ENCODE peak calls at places on chromosomes 1 and 21, in four cellular contexts. M is H1, D is HepG2, O is K562. W is an unnamed sample.

GRCh38 chr21:35020902-35021301 is 28.2 kb downstream of the RUNX1 start:
- DNase-seq in D (no peak), M (no peak), O (no peak), W (no peak)

GRCh38 chr1:26387447-26387846 is 14.9 kb upstream of the ZNF683 start:
- DNase-seq in D (peak), O (peak), M (no peak), W (no peak)

GRCh38 chr1:43847882-43848281 is 85.7 kb upstream of the ARTN start:
- DNase-seq in M (no peak), D (no peak), O (no peak), W (no peak)

GRCh38 chr1:97123717-97124446 is 402.3 kb downstream of the PTBP2 start:
- DNase-seq in O (no peak), D (no peak), M (no peak), W (no peak)

GRCh38 chr1:247373721-247374141 is 42.1 kb upstream of the ZNF496 start:
- DNase-seq in D (peak), O (peak), M (peak), W (no peak)

GRCh38 chr1:10962483-10962882 is 50.0 kb upstream of the TARDBP start:
- DNase-seq in D (no peak), O (no peak), M (no peak), W (no peak)

GRCh38 chr1:229148041-229148671 is 122.8 kb upstream of the RAB4A start:
- DNase-seq in D (peak), O (peak), M (no peak), W (no peak)

GRCh38 chr1:33228935-33229487 is 27.3 kb upstream of the ZNF362 start:
- DNase-seq in O (no peak), D (no peak), M (no peak), W (no peak)

GRCh38 chr1:178168535-178168934 is 74.6 kb downstream of the RASAL2 start:
- DNase-seq in D (no peak), M (no peak), O (no peak), W (no peak)

GRCh38 chr21:39029086-39029772 is 154.0 kb downstream of the PSMG1 start:
- DNase-seq in O (no peak), D (no peak), M (no peak), W (no peak)

GRCh38 chr1:17562375-17562774 is 22.9 kb downstream of the ARHGEF10L start:
- DNase-seq in O (no peak), M (no peak), D (no peak), W (no peak)

GRCh38 chr1:170309389-170310013 is 163.7 kb downstream of the NTMT2 start:
- DNase-seq in O (no peak), D (no peak), M (no peak), W (no peak)

GRCh38 chr1:172241540-172241939 is 178.9 kb upstream of the C1orf105 start:
- DNase-seq in M (no peak), O (no peak), D (no peak), W (no peak)

GRCh38 chr1:201506092-201506491 is 831 bp downstream of the CSRP1 start:
- DNase-seq in O (no peak), D (no peak), M (no peak), W (no peak)

GRCh38 chr1:6783956-6784559 is 1.2 kb upstream of the CAMTA1 start:
- DNase-seq in D (no peak), O (no peak), M (no peak), W (no peak)

GRCh38 chr1:6785318-6785712 is at the start of gene CAMTA1:
- DNase-seq in D (no peak), O (no peak), M (peak), W (no peak)

GRCh38 chr1:6784560-6785317 is 515 bp upstream of the CAMTA1 start:
- DNase-seq in O (peak), M (peak), D (peak), W (peak)

GRCh38 chr1:6783221-6783620 is 2.0 kb upstream of the CAMTA1 start:
- DNase-seq in M (no peak), O (no peak), D (no peak), W (no peak)

GRCh38 chr1:6785721-6786505 is 659 bp downstream of the CAMTA1 start:
- DNase-seq in D (no peak), M (peak), O (peak), W (peak)
- TF ChIP-seq RNF2 in D (no peak), M (no peak), O (no peak), W (no peak)

DNA sequence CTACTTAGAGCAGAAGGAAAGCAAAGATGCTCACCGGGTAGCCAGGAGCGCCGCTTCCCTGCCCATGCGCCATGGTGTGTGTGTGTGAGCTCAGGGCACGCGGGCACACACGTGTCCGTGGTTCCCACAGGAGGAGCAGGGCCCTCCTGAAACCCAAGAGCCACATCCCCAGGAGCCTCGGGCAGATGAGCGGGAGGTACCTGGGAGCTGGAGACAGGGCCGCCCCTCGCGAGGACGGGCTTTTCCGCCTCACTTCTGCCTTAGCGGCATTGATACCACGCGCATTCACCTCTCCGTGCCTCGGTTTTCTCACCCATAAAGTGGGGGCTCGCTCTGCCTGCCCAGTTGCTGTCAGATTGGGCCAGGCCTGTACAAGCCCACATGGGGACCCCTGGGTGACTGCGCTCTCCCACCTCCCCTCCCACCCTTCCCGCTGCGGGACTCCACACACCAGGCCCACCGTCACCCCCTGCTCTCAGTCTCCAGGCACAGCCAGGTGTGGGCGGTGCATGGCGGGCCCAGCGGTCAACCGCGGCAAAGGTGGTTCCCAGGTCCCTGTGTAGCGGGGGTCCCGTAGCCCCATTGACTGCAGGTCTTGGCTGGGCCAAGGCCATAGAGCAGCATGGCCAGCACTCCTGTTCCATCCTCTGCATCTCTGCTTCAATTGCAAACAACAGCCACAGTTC is 66.3 kb downstream of the SIK1 start:
- DNase-seq in D (no peak), M (no peak), O (no peak), W (no peak)
- TF ChIP-seq RNF2 in D (no peak), M (no peak), O (no peak), W (no peak)

GRCh38 chr1:207388721-207389120 is 65.4 kb upstream of the CR2 start:
- DNase-seq in D (no peak), M (no peak), O (no peak), W (no peak)

GRCh38 chr1:207389728-207390464 is 64.2 kb upstream of the CR2 start:
- DNase-seq in M (no peak), D (no peak), O (no peak), W (peak)

GRCh38 chr1:207396360-207396759 is 57.8 kb upstream of the CR2 start:
- DNase-seq in M (no peak), O (no peak), D (no peak), W (no peak)

GRCh38 chr1:207397525-207397926 is 56.6 kb upstream of the CR2 start:
- DNase-seq in M (no peak), O (no peak), D (no peak), W (no peak)

GRCh38 chr1:207393610-207394009 is 60.5 kb upstream of the CR2 start:
- DNase-seq in D (no peak), O (no peak), M (no peak), W (peak)
- TF ChIP-seq RNF2 in D (no peak), O (no peak), M (no peak), W (no peak)

GRCh38 chr1:49971088-49971487 is 52.7 kb downstream of the AGBL4 start:
- DNase-seq in M (no peak), D (no peak), O (no peak), W (no peak)
- TF ChIP-seq RNF2 in M (no peak), D (no peak), O (no peak), W (no peak)

W was measured in A549.